ENCODE peak calls at places on chromosomes 11 and 22, in four cellular contexts. P, E, W and U are unnamed samples.

GRCh38 chr22:38416621-38417251 is 38.3 kb downstream of the KCNJ4 start:
- DNase-seq in P (no peak), E (no peak), W (no peak), U (no peak)

GRCh38 chr11:70048279-70049024 is 29.7 kb upstream of the ANO1 start:
- DNase-seq in P (no peak), E (peak), W (peak), U (no peak)

GRCh38 chr11:1157645-1158591 is at the start of gene MUC5AC:
- DNase-seq in P (no peak), E (peak), W (no peak), U (no peak)

GRCh38 chr11:34513674-34513995 is at the start of gene ELF5:
- DNase-seq in P (no peak), E (no peak), W (no peak), U (no peak)

GRCh38 chr11:125344846-125345705 is 151.0 kb downstream of the FEZ1 start:
- DNase-seq in P (no peak), E (no peak), W (no peak), U (no peak)

GRCh38 chr11:103587951-103588788 is 448.3 kb upstream of the DDI1 start:
- DNase-seq in P (no peak), E (no peak), W (peak), U (no peak)

GRCh38 chr22:49312601-49313000 is 515.1 kb downstream of the BRD1 start:
- DNase-seq in P (no peak), E (no peak), W (no peak), U (no peak)

GRCh38 chr11:109109150-109109549 is 312.8 kb upstream of the C11orf87 start:
- DNase-seq in P (no peak), E (no peak), W (no peak), U (no peak)

GRCh38 chr11:118913411-118914125 is 12.2 kb downstream of the BCL9L start:
- DNase-seq in P (no peak), E (peak), W (no peak), U (no peak)

GRCh38 chr11:87290304-87290922 is 252.7 kb downstream of the TMEM135 start:
- DNase-seq in P (no peak), E (no peak), W (peak), U (peak)

GRCh38 chr22:37173709-37174108 is 14.3 kb downstream of the C1QTNF6 start:
- DNase-seq in P (no peak), E (no peak), W (no peak), U (no peak)

GRCh38 chr11:24593332-24593731 is 96.5 kb downstream of the LUZP2 start:
- DNase-seq in P (no peak), E (no peak), W (no peak), U (peak)

GRCh38 chr11:80727315-80727714 is 1286.5 kb upstream of the TENM4 start:
- DNase-seq in P (peak), E (peak), W (peak), U (no peak)

GRCh38 chr11:48045536-48045935 is 65.2 kb downstream of the PTPRJ start:
- DNase-seq in P (no peak), E (no peak), W (no peak), U (no peak)

DNA sequence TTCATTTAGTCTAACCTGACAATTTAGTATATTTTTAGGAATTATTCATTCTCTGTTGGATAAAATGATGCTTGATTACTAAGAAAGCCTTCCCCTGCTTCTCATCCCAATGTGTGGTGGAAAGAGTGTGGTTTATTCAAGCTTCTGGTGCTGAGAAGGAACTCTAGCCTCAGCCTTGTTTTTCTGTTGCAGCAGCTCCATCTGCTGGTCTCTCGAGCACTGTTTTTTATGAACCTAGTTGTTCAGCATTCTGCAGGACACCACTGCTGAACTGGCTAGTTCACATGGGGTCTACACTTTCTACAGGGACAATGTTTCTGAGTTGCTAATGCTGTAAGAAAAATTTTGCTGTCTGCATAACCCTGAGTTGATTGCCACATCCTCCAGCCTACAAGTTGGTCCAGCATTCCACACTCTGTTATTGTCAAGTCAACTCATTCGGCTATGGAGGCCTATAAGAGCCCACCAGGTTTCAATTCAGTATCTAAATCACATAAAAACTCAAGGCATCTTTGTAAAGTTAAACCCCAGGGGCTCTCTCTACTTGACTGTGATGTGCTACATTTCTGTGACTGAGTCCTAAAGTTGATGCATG is 14.3 kb downstream of the OR2AG2 start:
- DNase-seq in P (no peak), E (peak), W (peak), U (peak)
- H4K5ac ChIP-seq in P (no peak), E (no peak), W (no peak), U (no peak)

DNA sequence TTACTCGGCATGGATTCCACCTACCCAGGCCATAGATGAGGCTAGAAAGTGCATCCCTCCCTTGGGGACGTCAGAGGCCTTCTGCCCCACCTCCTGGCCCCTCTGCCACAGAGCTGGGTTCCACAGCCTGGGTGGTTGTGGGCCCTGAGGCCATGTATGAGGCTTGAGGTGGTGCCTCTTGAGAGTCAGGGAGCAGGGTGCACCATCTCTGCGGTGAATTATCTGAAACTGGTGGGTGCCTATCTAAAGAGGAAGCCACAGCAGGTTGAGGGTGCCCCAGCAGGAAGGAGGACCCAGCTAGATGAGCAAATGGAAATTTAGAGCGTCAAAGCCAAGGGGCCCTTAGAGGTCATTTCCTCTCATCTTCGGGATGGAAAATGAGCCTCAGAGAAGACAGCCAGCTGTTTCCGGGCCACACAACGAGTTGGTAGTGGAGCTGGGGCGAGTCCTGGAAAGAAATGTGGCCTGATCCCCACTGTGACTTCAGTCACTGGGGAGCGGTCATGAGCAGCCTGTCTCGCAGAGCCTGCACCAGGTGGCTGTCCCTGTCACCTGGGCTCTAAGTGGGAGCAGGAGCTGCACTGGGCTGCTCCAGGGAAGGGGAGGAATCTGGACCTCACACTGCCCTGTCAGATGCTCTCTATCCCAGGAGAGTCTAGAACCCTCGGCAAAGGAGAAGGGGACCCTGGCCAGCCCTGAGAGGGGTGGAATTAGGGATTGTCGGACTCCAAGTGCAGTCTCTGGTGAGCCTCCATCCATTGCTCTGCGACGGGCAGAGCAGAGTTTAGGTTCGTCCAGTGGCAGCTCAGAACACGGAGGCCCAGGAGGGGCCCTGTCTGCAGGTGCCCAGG is 7.3 kb downstream of the ADORA2A start:
- DNase-seq in P (no peak), E (no peak), W (no peak), U (no peak)
- H4K5ac ChIP-seq in P (no peak), E (no peak), W (no peak), U (no peak)

DNA sequence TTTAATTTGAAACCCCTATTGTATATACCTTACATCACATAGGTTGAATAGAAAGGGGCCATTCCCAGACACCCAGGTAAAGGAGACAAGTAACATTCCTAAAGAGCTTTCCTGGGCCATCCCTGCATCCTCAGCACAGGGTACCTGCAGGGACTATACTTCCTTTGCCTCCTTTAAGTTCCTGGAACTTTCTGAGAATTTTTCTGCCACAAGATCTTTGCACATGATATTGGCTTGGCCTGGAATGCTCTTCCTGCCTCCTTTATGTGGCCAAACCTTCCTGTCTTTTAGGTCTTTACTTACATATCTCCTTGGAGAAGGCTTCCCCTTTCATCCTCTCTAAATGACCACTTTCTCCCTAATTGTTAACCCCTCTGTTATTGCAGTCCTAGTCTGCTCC is 7.9 kb upstream of the AMOTL1 start:
- DNase-seq in P (no peak), E (no peak), W (no peak), U (no peak)
- H4K5ac ChIP-seq in P (no peak), E (no peak), W (no peak), U (no peak)

GRCh38 chr11:132062541-132062940 is 692.1 kb downstream of the NTM start:
- DNase-seq in P (no peak), E (no peak), W (no peak), U (peak)
- H4K5ac ChIP-seq in P (no peak), E (no peak), W (no peak), U (peak)

GRCh38 chr11:2663915-2664314 is 35.9 kb downstream of the KCNQ1OT1 start:
- DNase-seq in P (no peak), E (no peak), W (no peak), U (no peak)

GRCh38 chr11:2664331-2664730 is 35.5 kb downstream of the KCNQ1OT1 start:
- DNase-seq in P (no peak), E (no peak), W (no peak), U (no peak)

GRCh38 chr11:2662430-2663299 is 37.1 kb downstream of the KCNQ1OT1 start:
- DNase-seq in P (no peak), E (no peak), W (no peak), U (no peak)

GRCh38 chr11:2662024-2662312 is 37.8 kb downstream of the KCNQ1OT1 start:
- DNase-seq in P (no peak), E (no peak), W (no peak), U (no peak)

DNA sequence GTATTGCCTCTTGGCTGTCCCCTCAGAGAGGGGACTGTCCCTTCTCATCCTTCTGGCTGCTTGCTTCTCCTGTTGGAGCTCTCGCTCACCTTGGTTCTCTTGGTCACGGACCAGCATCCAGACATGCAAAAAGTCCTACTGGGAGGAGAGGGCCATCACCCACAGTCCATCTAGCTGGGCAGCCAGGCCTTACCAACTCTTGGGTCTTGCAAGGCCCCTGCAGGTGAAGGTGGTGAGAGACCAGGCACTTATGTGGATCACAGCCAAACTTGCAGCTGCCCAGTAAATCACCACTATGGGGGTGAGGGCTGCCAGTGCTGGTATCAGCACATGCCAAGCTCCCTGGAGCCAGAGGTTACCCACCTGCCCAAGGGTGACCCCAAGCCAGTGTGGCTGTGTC is 36.3 kb downstream of the KCNQ1OT1 start:
- DNase-seq in P (no peak), E (no peak), W (no peak), U (no peak)
- H4K5ac ChIP-seq in P (no peak), E (no peak), W (no peak), U (no peak)

DNA sequence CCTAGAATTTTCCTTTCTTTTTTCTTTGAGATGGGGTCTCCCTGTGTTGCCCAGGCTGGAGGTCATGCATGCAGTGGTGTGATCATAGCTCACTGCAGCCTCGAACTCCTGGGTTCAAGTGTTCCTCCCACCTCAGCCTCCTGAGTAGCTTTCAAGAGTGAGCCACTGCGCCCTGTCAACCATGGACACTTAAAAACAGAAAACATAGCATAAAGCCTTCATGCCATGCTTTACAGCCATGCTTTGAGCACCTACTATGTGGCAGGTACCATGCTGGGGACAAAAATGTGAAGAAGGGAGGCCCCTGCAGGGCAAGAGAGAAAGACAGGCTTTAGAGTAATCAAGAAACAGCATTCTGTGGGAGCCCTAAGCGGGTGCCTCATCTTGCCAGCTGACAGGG is 13.7 kb upstream of the GNB1L start:
- DNase-seq in P (no peak), E (peak), W (no peak), U (no peak)
- H4K5ac ChIP-seq in P (no peak), E (no peak), W (no peak), U (no peak)

GRCh38 chr11:63866211-63866610 is 27.3 kb downstream of the MARK2 start:
- DNase-seq in P (no peak), E (no peak), W (no peak), U (peak)
- H4K5ac ChIP-seq in P (no peak), E (no peak), W (no peak), U (no peak)

GRCh38 chr11:16394947-16395346 is 38.6 kb upstream of the SOX6 start:
- DNase-seq in P (no peak), E (no peak), W (no peak), U (no peak)
- H4K5ac ChIP-seq in P (no peak), E (no peak), W (no peak), U (no peak)